ENCODE peak calls at places on chromosomes 11 and 22, in seven cellular contexts. J is stomach, A is nephron progenitor cell, W is lower lobe of right lung, C is adrenal gland, U is fibroblast of pulmonary artery, T is left lung. R is an unnamed sample.

GRCh38 chr11:24949406-24949805 is 452.6 kb downstream of the LUZP2 start:
- DNase-seq in J (no peak), A (no peak), W (no peak), C (no peak), U (no peak), T (no peak), R (no peak)

GRCh38 chr11:70135142-70136132 is 57.3 kb downstream of the ANO1 start:
- DNase-seq in J (peak), A (no peak), W (no peak), C (no peak), U (peak), T (no peak), R (peak)

GRCh38 chr11:126317681-126318641 is 14.1 kb downstream of the DCPS start:
- DNase-seq in J (no peak), A (no peak), W (peak), C (peak), U (peak), T (peak), R (peak)

GRCh38 chr11:36478700-36479329 is 31.3 kb downstream of the TRAF6 start:
- DNase-seq in J (no peak), A (peak), W (no peak), C (peak), U (peak), T (no peak), R (peak)

GRCh38 chr11:78338138-78338537 is 79.5 kb downstream of the GAB2 start:
- DNase-seq in J (no peak), A (no peak), W (no peak), C (no peak), U (no peak), T (no peak), R (no peak)

GRCh38 chr11:1863352-1864215 is 10.7 kb downstream of the LSP1 start:
- DNase-seq in J (peak), A (peak), W (peak), C (peak), U (peak), T (peak), R (peak)

GRCh38 chr11:113992459-113993105 is 17.7 kb downstream of the HTR3A start:
- DNase-seq in J (no peak), A (no peak), W (no peak), C (no peak), U (no peak), T (no peak), R (no peak)

GRCh38 chr22:49232319-49233067 is 595.2 kb downstream of the BRD1 start:
- DNase-seq in J (no peak), A (no peak), W (no peak), C (no peak), U (no peak), T (no peak), R (no peak)

GRCh38 chr11:86523738-86524602 is 148.4 kb downstream of the ME3 start:
- DNase-seq in J (peak), A (no peak), W (no peak), C (peak), U (peak), T (no peak), R (peak)

GRCh38 chr11:86916330-86916729 is 38.9 kb downstream of the FZD4 start:
- DNase-seq in J (no peak), A (no peak), W (no peak), C (no peak), U (peak), T (no peak), R (peak)

GRCh38 chr22:32650553-32651345 is 150.8 kb upstream of the TIMP3 start:
- DNase-seq in J (no peak), A (no peak), W (no peak), C (no peak), U (no peak), T (no peak), R (no peak)

DNA sequence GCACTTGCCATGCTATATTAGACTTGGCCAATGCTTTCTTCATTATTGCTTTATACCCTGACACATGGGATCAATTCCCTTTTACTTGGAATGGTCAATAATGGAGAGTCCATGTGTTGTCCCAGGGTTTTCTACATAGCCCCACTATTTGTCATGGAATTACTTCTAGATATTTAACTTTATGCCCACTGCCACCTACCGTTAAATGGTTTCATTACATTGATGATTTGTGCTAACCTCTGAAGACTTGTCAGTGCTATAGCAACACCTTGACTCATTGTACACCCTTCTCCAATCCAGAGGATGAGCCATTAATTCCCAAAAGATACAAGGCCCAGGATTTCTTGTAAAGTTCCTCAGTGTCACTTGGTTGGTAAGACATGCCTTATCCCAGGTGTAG is 31.4 kb upstream of the SLC22A25 start:
- DNase-seq in J (no peak), A (no peak), W (no peak), C (no peak), U (no peak), T (no peak), R (peak)
- TF ChIP-seq CTCF in J (no peak), A (no peak), W (no peak), C (no peak), U (no peak), T (no peak), R (no peak)

GRCh38 chr11:82818399-82819043 is 81.7 kb downstream of the PRCP start:
- DNase-seq in J (no peak), A (no peak), W (no peak), C (no peak), U (no peak), T (no peak), R (no peak)
- TF ChIP-seq CTCF in J (no peak), A (no peak), W (no peak), C (no peak), U (no peak), T (no peak), R (no peak)

DNA sequence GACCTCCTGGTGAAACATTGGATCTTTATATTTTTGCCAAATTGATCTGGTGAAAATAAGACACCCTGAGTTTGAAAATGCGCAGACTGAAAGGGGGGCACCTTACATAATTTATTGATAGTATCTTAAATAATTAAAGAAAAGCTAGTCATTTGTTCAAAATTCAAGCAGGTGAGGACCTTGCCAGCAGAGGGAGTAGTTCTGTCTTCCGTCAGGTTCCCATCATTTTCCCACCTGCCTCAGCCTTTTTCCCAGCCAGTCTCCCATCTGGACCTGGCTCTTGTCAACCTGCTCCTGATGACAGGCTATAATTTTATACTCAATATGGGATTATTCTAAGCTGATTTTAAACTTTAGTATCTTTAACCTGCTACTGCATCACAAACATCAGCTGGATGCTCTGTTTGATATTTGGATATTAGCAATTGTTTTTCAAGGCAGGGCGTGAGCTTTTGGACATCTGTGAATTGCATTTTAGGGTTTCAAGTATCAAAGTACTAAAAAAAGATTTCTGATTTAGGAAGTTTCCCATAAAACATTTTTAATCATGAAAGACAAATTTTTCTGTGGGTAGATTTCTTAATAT is 132.0 kb downstream of the ELP4 start:
- DNase-seq in J (peak), A (peak), W (no peak), C (peak), U (peak), T (no peak), R (peak)
- TF ChIP-seq CTCF in J (no peak), A (peak), W (peak), C (peak), U (peak), T (peak), R (peak)

DNA sequence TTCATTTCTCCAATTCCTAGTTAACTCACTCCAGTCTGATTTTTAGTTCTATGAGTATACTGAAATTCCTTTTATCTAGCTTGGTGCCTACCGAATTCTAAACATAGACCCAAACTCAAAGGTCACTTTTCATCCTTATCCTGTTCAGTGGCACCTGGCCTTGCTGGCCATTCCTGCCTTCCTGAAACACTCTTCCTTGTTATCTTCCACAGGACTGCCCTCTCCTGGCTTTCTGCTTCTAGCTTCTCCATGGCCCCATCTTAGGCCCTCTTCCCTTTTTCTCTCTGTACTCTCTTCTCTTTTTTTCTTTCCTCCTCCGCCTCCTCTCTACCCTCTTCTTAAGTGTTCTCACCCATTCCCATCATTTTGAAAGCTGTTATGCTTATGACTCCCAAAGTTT is 87.3 kb downstream of the WNT11 start:
- DNase-seq in J (no peak), A (no peak), W (no peak), C (no peak), U (no peak), T (no peak), R (no peak)
- TF ChIP-seq CTCF in J (no peak), A (no peak), W (no peak), C (no peak), U (no peak), T (no peak), R (peak)

GRCh38 chr11:61817471-61818202 is 834 bp upstream of the FADS1 start:
- DNase-seq in J (no peak), A (no peak), W (no peak), C (no peak), U (no peak), T (peak), R (no peak)

GRCh38 chr11:61814242-61814957 is 2.4 kb downstream of the FADS1 start:
- DNase-seq in J (no peak), A (no peak), W (no peak), C (peak), U (peak), T (peak), R (peak)

GRCh38 chr11:61816736-61817455 is at the start of gene FADS1:
- DNase-seq in J (peak), A (peak), W (peak), C (peak), U (peak), T (peak), R (peak)

GRCh38 chr11:61814958-61815789 is 1.6 kb downstream of the FADS1 start:
- DNase-seq in J (peak), A (peak), W (peak), C (peak), U (peak), T (peak), R (peak)

GRCh38 chr11:61815790-61816735 is 740 bp downstream of the FADS1 start:
- DNase-seq in J (peak), A (peak), W (peak), C (peak), U (peak), T (peak), R (peak)
- TF ChIP-seq CTCF in J (no peak), A (no peak), W (no peak), C (no peak), U (no peak), T (no peak), R (no peak)

DNA sequence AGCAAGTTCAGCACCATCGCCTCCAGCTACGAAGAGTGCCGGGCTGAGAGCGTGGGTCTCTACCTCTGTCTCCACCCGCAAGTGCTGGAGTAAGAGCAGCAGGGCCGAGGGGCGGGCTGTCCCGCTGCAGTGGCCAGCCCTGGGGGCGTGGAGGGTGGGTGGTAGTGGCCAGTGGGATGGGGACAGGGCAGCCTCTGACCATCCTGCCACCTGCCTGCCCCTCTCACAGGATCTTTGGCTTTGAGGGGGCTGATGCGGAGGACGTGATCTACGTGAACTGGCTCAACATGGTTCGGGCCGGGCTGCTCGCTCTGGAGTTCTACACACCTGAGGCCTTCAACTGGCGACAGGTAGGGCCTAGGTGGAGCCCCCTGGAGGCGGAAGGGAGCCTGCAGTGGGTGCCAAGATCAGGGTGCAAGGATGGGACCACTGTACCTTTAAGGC is 15.0 kb upstream of the BBS1 start:
- DNase-seq in J (no peak), A (no peak), W (no peak), C (no peak), U (no peak), T (no peak), R (no peak)
- TF ChIP-seq CTCF in J (no peak), A (peak), W (no peak), C (no peak), U (peak), T (no peak), R (peak)

GRCh38 chr11:68303083-68303482 is 9.3 kb upstream of the LRP5 start:
- DNase-seq in J (no peak), A (no peak), W (no peak), C (no peak), U (no peak), T (no peak), R (no peak)

GRCh38 chr11:68308068-68308467 is 4.3 kb upstream of the LRP5 start:
- DNase-seq in J (no peak), A (no peak), W (no peak), C (no peak), U (no peak), T (no peak), R (no peak)

GRCh38 chr11:68306636-68307035 is 5.8 kb upstream of the LRP5 start:
- DNase-seq in J (no peak), A (no peak), W (no peak), C (no peak), U (no peak), T (no peak), R (no peak)

GRCh38 chr11:68302256-68303054 is 9.9 kb upstream of the LRP5 start:
- DNase-seq in J (no peak), A (no peak), W (peak), C (no peak), U (no peak), T (no peak), R (peak)

DNA sequence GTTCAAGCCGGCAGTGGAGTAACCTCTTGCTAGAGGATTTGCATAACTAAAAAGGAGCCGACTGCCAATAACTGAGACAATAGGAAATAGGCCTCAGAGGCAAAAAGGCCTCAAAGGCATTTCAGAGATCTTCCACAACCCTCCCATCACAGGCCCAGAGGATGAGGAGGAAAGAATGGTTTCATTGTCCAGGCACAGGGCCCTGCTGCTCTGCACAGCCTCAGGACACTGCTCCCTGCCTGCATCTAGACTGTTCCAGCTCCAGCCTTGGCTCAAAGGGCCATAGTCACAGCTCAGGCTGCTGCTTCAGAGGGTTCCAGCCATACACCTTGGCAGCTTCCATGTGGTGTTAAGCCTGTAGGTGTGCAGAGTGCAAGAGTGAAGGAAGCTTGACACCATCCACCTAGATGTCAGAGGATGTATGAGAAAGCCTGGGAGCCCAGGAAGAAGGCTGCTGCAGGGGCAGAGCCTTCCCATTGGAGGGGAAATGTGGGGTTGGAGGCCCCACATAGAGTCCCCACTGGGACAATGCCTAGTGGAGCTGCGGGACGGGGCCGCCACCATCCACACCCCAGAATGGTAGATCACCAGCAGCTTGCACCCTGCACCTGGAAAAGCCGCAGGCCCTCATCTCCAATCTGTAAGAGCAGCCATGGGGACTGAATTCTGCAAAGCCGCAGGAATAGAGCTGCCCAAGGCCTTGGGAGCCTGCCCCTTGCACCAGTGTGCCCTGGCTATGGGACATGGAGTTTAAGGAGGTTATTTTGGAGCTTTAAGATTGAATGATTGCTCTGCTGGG is 8.2 kb upstream of the LRP5 start:
- DNase-seq in J (no peak), A (no peak), W (no peak), C (no peak), U (no peak), T (no peak), R (no peak)
- TF ChIP-seq CTCF in J (no peak), A (no peak), W (no peak), C (no peak), U (no peak), T (no peak), R (no peak)

GRCh38 chr22:44599084-44599483 is 101.1 kb upstream of the RTL6 start:
- DNase-seq in J (no peak), A (no peak), W (no peak), C (no peak), U (no peak), T (no peak), R (no peak)
- TF ChIP-seq CTCF in J (no peak), A (no peak), W (no peak), C (no peak), U (no peak), T (no peak), R (no peak)

GRCh38 chr11:46390331-46391171 is 1.0 kb downstream of the CHRM4 start:
- DNase-seq in J (no peak), A (no peak), W (no peak), C (no peak), U (no peak), T (no peak), R (no peak)

GRCh38 chr11:46391186-46391577 is 394 bp downstream of the CHRM4 start:
- DNase-seq in J (no peak), A (no peak), W (no peak), C (no peak), U (no peak), T (no peak), R (no peak)

GRCh38 chr11:46392421-46393230 is 1.1 kb upstream of the CHRM4 start:
- DNase-seq in J (peak), A (peak), W (peak), C (peak), U (peak), T (peak), R (peak)

GRCh38 chr11:46393231-46393616 is 1.6 kb upstream of the CHRM4 start:
- DNase-seq in J (no peak), A (no peak), W (no peak), C (no peak), U (no peak), T (no peak), R (no peak)

GRCh38 chr11:46391578-46392420 is at the start of gene CHRM4:
- DNase-seq in J (no peak), A (peak), W (no peak), C (no peak), U (peak), T (no peak), R (peak)
- TF ChIP-seq CTCF in J (no peak), A (peak), W (no peak), C (peak), U (peak), T (no peak), R (peak)